ENCODE peak calls at places on chromosome 14, in nine cellular contexts. One of them, this sample, is unnamed.

GRCh38 chr14:76252471-76252870 is 100.7 kb downstream of the GPATCH2L start:
- DNase-seq in lung: no peak
- DNase-seq in astrocyte of the spinal cord: no peak
- DNase-seq in GM06990: no peak
- DNase-seq in MM.1S: no peak
- DNase-seq in transverse colon: no peak
- DNase-seq in IMR-90: no peak
- DNase-seq in choroid plexus epithelial cell: no peak
- DNase-seq in astrocyte of the cerebellum: no peak
- DNase-seq in this sample: no peak

GRCh38 chr14:23562822-23563472 is 4.6 kb downstream of the AP1G2 start:
- DNase-seq in transverse colon: peak
- DNase-seq in choroid plexus epithelial cell: peak
- DNase-seq in astrocyte of the cerebellum: no peak
- DNase-seq in lung: no peak
- DNase-seq in GM06990: no peak
- DNase-seq in astrocyte of the spinal cord: peak
- DNase-seq in IMR-90: peak
- DNase-seq in MM.1S: no peak
- DNase-seq in this sample: peak

GRCh38 chr14:69693823-69694729 is 72.9 kb upstream of the SRSF5 start:
- DNase-seq in GM06990: no peak
- DNase-seq in MM.1S: peak
- DNase-seq in IMR-90: no peak
- DNase-seq in transverse colon: peak
- DNase-seq in choroid plexus epithelial cell: no peak
- DNase-seq in astrocyte of the cerebellum: no peak
- DNase-seq in astrocyte of the spinal cord: no peak
- DNase-seq in lung: no peak
- DNase-seq in this sample: peak

GRCh38 chr14:24971255-24971654 is 78.7 kb downstream of the STXBP6 start:
- DNase-seq in GM06990: no peak
- DNase-seq in lung: no peak
- DNase-seq in astrocyte of the spinal cord: no peak
- DNase-seq in IMR-90: no peak
- DNase-seq in MM.1S: no peak
- DNase-seq in transverse colon: no peak
- DNase-seq in astrocyte of the cerebellum: no peak
- DNase-seq in choroid plexus epithelial cell: peak
- DNase-seq in this sample: no peak

GRCh38 chr14:95101736-95102677 is 55.3 kb downstream of the DICER1 start:
- DNase-seq in lung: no peak
- DNase-seq in IMR-90: no peak
- DNase-seq in choroid plexus epithelial cell: no peak
- DNase-seq in astrocyte of the spinal cord: no peak
- DNase-seq in GM06990: no peak
- DNase-seq in MM.1S: no peak
- DNase-seq in transverse colon: no peak
- DNase-seq in astrocyte of the cerebellum: no peak
- DNase-seq in this sample: no peak

GRCh38 chr14:66206554-66206953 is 279.6 kb upstream of the CCDC196 start:
- DNase-seq in choroid plexus epithelial cell: no peak
- DNase-seq in transverse colon: no peak
- DNase-seq in astrocyte of the cerebellum: no peak
- DNase-seq in astrocyte of the spinal cord: no peak
- DNase-seq in MM.1S: no peak
- DNase-seq in GM06990: no peak
- DNase-seq in IMR-90: no peak
- DNase-seq in lung: no peak
- DNase-seq in this sample: no peak

GRCh38 chr14:83071888-83072501 is 1538.3 kb upstream of the SEL1L start:
- DNase-seq in GM06990: peak
- DNase-seq in astrocyte of the cerebellum: no peak
- DNase-seq in IMR-90: peak
- DNase-seq in MM.1S: peak
- DNase-seq in choroid plexus epithelial cell: peak
- DNase-seq in astrocyte of the spinal cord: no peak
- DNase-seq in lung: no peak
- DNase-seq in transverse colon: no peak
- DNase-seq in this sample: no peak

GRCh38 chr14:21987937-21988336 is 314.3 kb upstream of the OR4E1 start:
- DNase-seq in MM.1S: peak
- DNase-seq in astrocyte of the cerebellum: no peak
- DNase-seq in astrocyte of the spinal cord: peak
- DNase-seq in IMR-90: peak
- DNase-seq in choroid plexus epithelial cell: peak
- DNase-seq in GM06990: no peak
- DNase-seq in transverse colon: no peak
- DNase-seq in lung: no peak
- DNase-seq in this sample: peak

GRCh38 chr14:22887260-22887989 is 4.4 kb downstream of the REM2 start:
- DNase-seq in transverse colon: peak
- DNase-seq in MM.1S: peak
- DNase-seq in lung: peak
- DNase-seq in astrocyte of the spinal cord: peak
- DNase-seq in choroid plexus epithelial cell: peak
- DNase-seq in IMR-90: peak
- DNase-seq in astrocyte of the cerebellum: peak
- DNase-seq in GM06990: peak
- DNase-seq in this sample: peak

GRCh38 chr14:100168515-100168914 is 9.1 kb upstream of the DEGS2 start:
- DNase-seq in transverse colon: no peak
- DNase-seq in IMR-90: no peak
- DNase-seq in astrocyte of the cerebellum: no peak
- DNase-seq in choroid plexus epithelial cell: no peak
- DNase-seq in MM.1S: no peak
- DNase-seq in GM06990: no peak
- DNase-seq in lung: no peak
- DNase-seq in astrocyte of the spinal cord: no peak
- DNase-seq in this sample: no peak

GRCh38 chr14:75427482-75428229 is at the start of gene JDP2:
- DNase-seq in MM.1S: peak
- DNase-seq in IMR-90: peak
- DNase-seq in astrocyte of the spinal cord: peak
- DNase-seq in GM06990: peak
- DNase-seq in choroid plexus epithelial cell: peak
- DNase-seq in lung: peak
- DNase-seq in transverse colon: peak
- DNase-seq in astrocyte of the cerebellum: peak
- DNase-seq in this sample: peak

GRCh38 chr14:85731198-85731597 is 201.3 kb downstream of the FLRT2 start:
- DNase-seq in MM.1S: no peak
- DNase-seq in transverse colon: no peak
- DNase-seq in choroid plexus epithelial cell: peak
- DNase-seq in IMR-90: peak
- DNase-seq in GM06990: no peak
- DNase-seq in astrocyte of the spinal cord: peak
- DNase-seq in astrocyte of the cerebellum: peak
- DNase-seq in lung: peak
- DNase-seq in this sample: peak

GRCh38 chr14:59337151-59337611 is 128.0 kb downstream of the GPR135 start:
- DNase-seq in lung: peak
- DNase-seq in MM.1S: no peak
- DNase-seq in astrocyte of the cerebellum: no peak
- DNase-seq in GM06990: no peak
- DNase-seq in IMR-90: no peak
- DNase-seq in astrocyte of the spinal cord: peak
- DNase-seq in transverse colon: peak
- DNase-seq in choroid plexus epithelial cell: peak
- DNase-seq in this sample: peak

GRCh38 chr14:30287579-30288445 is 271.1 kb upstream of the G2E3 start:
- DNase-seq in astrocyte of the cerebellum: no peak
- DNase-seq in lung: no peak
- DNase-seq in astrocyte of the spinal cord: no peak
- DNase-seq in IMR-90: no peak
- DNase-seq in choroid plexus epithelial cell: no peak
- DNase-seq in GM06990: no peak
- DNase-seq in MM.1S: no peak
- DNase-seq in transverse colon: no peak
- DNase-seq in this sample: no peak

GRCh38 chr14:30283822-30284446 is 275.0 kb upstream of the G2E3 start:
- DNase-seq in GM06990: no peak
- DNase-seq in IMR-90: peak
- DNase-seq in MM.1S: peak
- DNase-seq in transverse colon: no peak
- DNase-seq in astrocyte of the spinal cord: peak
- DNase-seq in choroid plexus epithelial cell: peak
- DNase-seq in lung: no peak
- DNase-seq in astrocyte of the cerebellum: peak
- DNase-seq in this sample: peak

DNA sequence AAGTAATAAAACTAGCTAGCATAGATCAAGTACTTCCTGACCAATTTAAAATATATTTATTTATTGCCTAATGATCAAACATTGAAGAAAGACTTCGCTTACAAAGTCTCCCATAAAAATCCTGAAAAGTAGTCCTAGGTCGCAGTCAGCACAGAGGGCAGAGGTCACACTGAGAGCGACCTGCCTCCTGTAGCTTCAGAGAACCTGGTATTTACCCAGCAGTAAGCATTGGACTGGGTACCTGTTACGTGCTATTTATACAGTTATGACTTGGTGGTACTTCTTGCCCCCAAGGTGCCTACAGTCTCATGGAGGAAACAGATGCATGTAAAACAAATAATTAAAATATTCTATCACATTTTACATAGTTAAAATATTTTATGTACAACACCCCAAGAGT is 274.1 kb upstream of the G2E3 start:
- DNase-seq in astrocyte of the spinal cord: no peak
- DNase-seq in IMR-90: no peak
- DNase-seq in MM.1S: no peak
- DNase-seq in astrocyte of the cerebellum: no peak
- DNase-seq in choroid plexus epithelial cell: no peak
- DNase-seq in lung: no peak
- DNase-seq in transverse colon: no peak
- DNase-seq in GM06990: no peak
- DNase-seq in this sample: no peak
- TF ChIP-seq CTCF in astrocyte of the spinal cord: no peak
- TF ChIP-seq CTCF in IMR-90: no peak
- TF ChIP-seq CTCF in MM.1S: no peak
- TF ChIP-seq CTCF in astrocyte of the cerebellum: no peak
- TF ChIP-seq CTCF in choroid plexus epithelial cell: no peak
- TF ChIP-seq CTCF in lung: no peak
- TF ChIP-seq CTCF in transverse colon: no peak
- TF ChIP-seq CTCF in GM06990: no peak
- TF ChIP-seq CTCF in this sample: no peak

DNA sequence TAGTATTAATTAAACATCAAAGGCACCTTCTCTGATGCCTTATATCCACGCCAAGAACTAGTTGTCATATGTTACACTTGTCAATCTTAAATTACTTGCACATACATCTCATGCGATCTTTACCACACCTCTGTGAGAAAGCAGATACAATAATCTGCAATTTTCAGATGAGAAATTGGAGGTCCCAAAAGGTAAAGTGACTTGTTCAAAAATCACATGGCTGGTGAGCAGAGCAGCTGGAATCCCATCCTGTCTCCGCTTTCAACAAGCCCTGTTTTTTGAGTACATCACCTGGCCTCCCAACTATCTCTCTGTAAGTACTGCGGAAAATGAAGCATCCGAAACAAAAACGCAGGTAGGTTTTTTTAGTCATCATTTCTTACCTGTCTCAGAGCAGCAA is 203.4 kb upstream of the FOXN3 start:
- DNase-seq in transverse colon: no peak
- DNase-seq in choroid plexus epithelial cell: no peak
- DNase-seq in GM06990: no peak
- DNase-seq in astrocyte of the spinal cord: no peak
- DNase-seq in MM.1S: no peak
- DNase-seq in lung: no peak
- DNase-seq in astrocyte of the cerebellum: no peak
- DNase-seq in IMR-90: no peak
- DNase-seq in this sample: no peak
- H3K4me3 ChIP-seq in transverse colon: no peak
- H3K4me3 ChIP-seq in choroid plexus epithelial cell: no peak
- H3K4me3 ChIP-seq in GM06990: no peak
- H3K4me3 ChIP-seq in astrocyte of the spinal cord: no peak
- H3K4me3 ChIP-seq in MM.1S: no peak
- H3K4me3 ChIP-seq in lung: no peak
- H3K4me3 ChIP-seq in astrocyte of the cerebellum: no peak
- H3K4me3 ChIP-seq in IMR-90: no peak
- H3K4me3 ChIP-seq in this sample: no peak

GRCh38 chr14:74147571-74147970 is 62.8 kb downstream of the LIN52 start:
- DNase-seq in MM.1S: peak
- DNase-seq in IMR-90: no peak
- DNase-seq in GM06990: no peak
- DNase-seq in astrocyte of the spinal cord: no peak
- DNase-seq in lung: no peak
- DNase-seq in choroid plexus epithelial cell: no peak
- DNase-seq in astrocyte of the cerebellum: no peak
- DNase-seq in transverse colon: no peak
- DNase-seq in this sample: no peak

GRCh38 chr14:74144789-74145188 is 60.0 kb downstream of the LIN52 start:
- DNase-seq in astrocyte of the cerebellum: no peak
- DNase-seq in transverse colon: no peak
- DNase-seq in astrocyte of the spinal cord: no peak
- DNase-seq in IMR-90: no peak
- DNase-seq in choroid plexus epithelial cell: no peak
- DNase-seq in GM06990: no peak
- DNase-seq in lung: no peak
- DNase-seq in MM.1S: no peak
- DNase-seq in this sample: no peak

GRCh38 chr14:74140374-74140850 is 55.7 kb downstream of the LIN52 start:
- DNase-seq in astrocyte of the cerebellum: no peak
- DNase-seq in astrocyte of the spinal cord: no peak
- DNase-seq in transverse colon: peak
- DNase-seq in lung: peak
- DNase-seq in IMR-90: no peak
- DNase-seq in choroid plexus epithelial cell: peak
- DNase-seq in GM06990: no peak
- DNase-seq in MM.1S: no peak
- DNase-seq in this sample: peak

GRCh38 chr14:74142523-74142922 is 57.8 kb downstream of the LIN52 start:
- DNase-seq in transverse colon: no peak
- DNase-seq in astrocyte of the cerebellum: no peak
- DNase-seq in MM.1S: no peak
- DNase-seq in GM06990: no peak
- DNase-seq in choroid plexus epithelial cell: no peak
- DNase-seq in lung: no peak
- DNase-seq in IMR-90: no peak
- DNase-seq in astrocyte of the spinal cord: no peak
- DNase-seq in this sample: no peak

DNA sequence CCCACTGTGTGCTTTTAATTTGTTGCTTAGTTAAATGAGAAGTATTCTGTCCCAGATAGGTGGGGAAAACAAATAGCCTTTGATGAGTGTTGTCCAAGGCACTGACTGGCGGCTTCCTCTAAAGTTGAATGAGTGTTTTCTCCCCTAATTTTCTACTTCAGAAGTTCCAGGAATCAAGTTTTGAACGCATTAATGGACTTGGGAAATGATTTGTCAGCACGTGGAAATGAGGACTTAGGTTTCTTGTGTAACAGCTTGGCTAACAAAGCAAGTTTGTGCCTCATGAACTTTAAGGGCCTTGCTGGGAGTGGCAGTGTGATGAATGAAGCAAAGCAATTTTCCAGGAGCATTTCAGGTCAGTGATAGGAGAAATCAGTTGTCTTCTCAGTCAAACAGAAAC is 56.9 kb downstream of the LIN52 start:
- DNase-seq in choroid plexus epithelial cell: peak
- DNase-seq in astrocyte of the cerebellum: no peak
- DNase-seq in astrocyte of the spinal cord: no peak
- DNase-seq in MM.1S: no peak
- DNase-seq in transverse colon: no peak
- DNase-seq in GM06990: no peak
- DNase-seq in lung: peak
- DNase-seq in IMR-90: no peak
- DNase-seq in this sample: peak
- TF ChIP-seq CTCF in choroid plexus epithelial cell: no peak
- TF ChIP-seq CTCF in astrocyte of the cerebellum: no peak
- TF ChIP-seq CTCF in astrocyte of the spinal cord: no peak
- TF ChIP-seq CTCF in MM.1S: no peak
- TF ChIP-seq CTCF in transverse colon: no peak
- TF ChIP-seq CTCF in GM06990: no peak
- TF ChIP-seq CTCF in lung: no peak
- TF ChIP-seq CTCF in IMR-90: no peak
- TF ChIP-seq CTCF in this sample: no peak

GRCh38 chr14:104715871-104716270 is 8.2 kb upstream of the ADSS1 start:
- DNase-seq in astrocyte of the cerebellum: no peak
- DNase-seq in MM.1S: no peak
- DNase-seq in IMR-90: no peak
- DNase-seq in transverse colon: no peak
- DNase-seq in GM06990: no peak
- DNase-seq in astrocyte of the spinal cord: no peak
- DNase-seq in choroid plexus epithelial cell: no peak
- DNase-seq in lung: no peak
- DNase-seq in this sample: no peak
- H3K4me3 ChIP-seq in astrocyte of the cerebellum: no peak
- H3K4me3 ChIP-seq in MM.1S: no peak
- H3K4me3 ChIP-seq in IMR-90: no peak
- H3K4me3 ChIP-seq in transverse colon: no peak
- H3K4me3 ChIP-seq in GM06990: no peak
- H3K4me3 ChIP-seq in astrocyte of the spinal cord: no peak
- H3K4me3 ChIP-seq in choroid plexus epithelial cell: no peak
- H3K4me3 ChIP-seq in lung: no peak
- H3K4me3 ChIP-seq in this sample: no peak

This sample was measured in fibroblast of the aortic adventitia.